ENCODE peak calls at places on chromosomes 13 and 19, in nine cellular contexts. One of them, this sample, is unnamed.

GRCh38 chr19:55053735-55054134 is 9.2 kb downstream of the RDH13 start:
- DNase-seq in effector memory CD4-positive, alpha-beta T cell: no peak
- DNase-seq in fibroblast of mammary gland: no peak
- DNase-seq in heart right ventricle: no peak
- DNase-seq in adrenal gland: no peak
- DNase-seq in mesendoderm: no peak
- DNase-seq in psoas muscle: no peak
- DNase-seq in H7: peak
- DNase-seq in epithelial cell of proximal tubule: no peak
- DNase-seq in this sample: no peak

GRCh38 chr13:43346427-43346826 is 323.0 kb downstream of the DNAJC15 start:
- DNase-seq in effector memory CD4-positive, alpha-beta T cell: no peak
- DNase-seq in fibroblast of mammary gland: no peak
- DNase-seq in heart right ventricle: no peak
- DNase-seq in adrenal gland: no peak
- DNase-seq in mesendoderm: peak
- DNase-seq in psoas muscle: no peak
- DNase-seq in H7: no peak
- DNase-seq in epithelial cell of proximal tubule: no peak
- DNase-seq in this sample: no peak

GRCh38 chr19:56273563-56274117 is 1.1 kb downstream of the EDDM13 start:
- DNase-seq in effector memory CD4-positive, alpha-beta T cell: no peak
- DNase-seq in fibroblast of mammary gland: peak
- DNase-seq in heart right ventricle: no peak
- DNase-seq in adrenal gland: no peak
- DNase-seq in mesendoderm: peak
- DNase-seq in psoas muscle: no peak
- DNase-seq in H7: no peak
- DNase-seq in epithelial cell of proximal tubule: no peak
- DNase-seq in this sample: no peak

GRCh38 chr13:49776871-49777270 is 15.6 kb downstream of the KPNA3 start:
- DNase-seq in effector memory CD4-positive, alpha-beta T cell: no peak
- DNase-seq in fibroblast of mammary gland: no peak
- DNase-seq in heart right ventricle: no peak
- DNase-seq in adrenal gland: no peak
- DNase-seq in mesendoderm: no peak
- DNase-seq in psoas muscle: no peak
- DNase-seq in H7: no peak
- DNase-seq in epithelial cell of proximal tubule: no peak
- DNase-seq in this sample: no peak

GRCh38 chr13:99500839-99501134 is 485 bp upstream of the TM9SF2 start:
- DNase-seq in effector memory CD4-positive, alpha-beta T cell: no peak
- DNase-seq in fibroblast of mammary gland: no peak
- DNase-seq in heart right ventricle: no peak
- DNase-seq in adrenal gland: no peak
- DNase-seq in mesendoderm: no peak
- DNase-seq in psoas muscle: no peak
- DNase-seq in H7: no peak
- DNase-seq in epithelial cell of proximal tubule: no peak
- DNase-seq in this sample: no peak

GRCh38 chr13:110537116-110537515 is 24.4 kb downstream of the RAB20 start:
- DNase-seq in effector memory CD4-positive, alpha-beta T cell: no peak
- DNase-seq in fibroblast of mammary gland: no peak
- DNase-seq in heart right ventricle: no peak
- DNase-seq in adrenal gland: no peak
- DNase-seq in mesendoderm: no peak
- DNase-seq in psoas muscle: no peak
- DNase-seq in H7: no peak
- DNase-seq in epithelial cell of proximal tubule: no peak
- DNase-seq in this sample: no peak

GRCh38 chr13:99191900-99192399 is 8.7 kb upstream of the UBAC2 start:
- DNase-seq in effector memory CD4-positive, alpha-beta T cell: no peak
- DNase-seq in fibroblast of mammary gland: peak
- DNase-seq in heart right ventricle: no peak
- DNase-seq in adrenal gland: no peak
- DNase-seq in mesendoderm: no peak
- DNase-seq in psoas muscle: no peak
- DNase-seq in H7: no peak
- DNase-seq in epithelial cell of proximal tubule: no peak
- DNase-seq in this sample: no peak

GRCh38 chr13:44155422-44156293 is 218.0 kb upstream of the SERP2 start:
- DNase-seq in effector memory CD4-positive, alpha-beta T cell: no peak
- DNase-seq in fibroblast of mammary gland: peak
- DNase-seq in heart right ventricle: peak
- DNase-seq in adrenal gland: peak
- DNase-seq in mesendoderm: peak
- DNase-seq in psoas muscle: peak
- DNase-seq in H7: peak
- DNase-seq in epithelial cell of proximal tubule: no peak
- DNase-seq in this sample: no peak

GRCh38 chr19:17420267-17420924 is 549 bp downstream of the MVB12A start:
- DNase-seq in effector memory CD4-positive, alpha-beta T cell: no peak
- DNase-seq in fibroblast of mammary gland: no peak
- DNase-seq in heart right ventricle: peak
- DNase-seq in adrenal gland: peak
- DNase-seq in mesendoderm: peak
- DNase-seq in psoas muscle: peak
- DNase-seq in H7: peak
- DNase-seq in epithelial cell of proximal tubule: no peak
- DNase-seq in this sample: no peak

GRCh38 chr19:39160523-39160861 is 34.9 kb downstream of the PAK4 start:
- DNase-seq in effector memory CD4-positive, alpha-beta T cell: no peak
- DNase-seq in fibroblast of mammary gland: peak
- DNase-seq in heart right ventricle: no peak
- DNase-seq in adrenal gland: peak
- DNase-seq in mesendoderm: no peak
- DNase-seq in psoas muscle: peak
- DNase-seq in H7: no peak
- DNase-seq in epithelial cell of proximal tubule: no peak
- DNase-seq in this sample: no peak

GRCh38 chr19:46660601-46661019 is 372 bp downstream of the DACT3 start:
- DNase-seq in effector memory CD4-positive, alpha-beta T cell: no peak
- DNase-seq in fibroblast of mammary gland: no peak
- DNase-seq in heart right ventricle: peak
- DNase-seq in adrenal gland: no peak
- DNase-seq in mesendoderm: no peak
- DNase-seq in psoas muscle: peak
- DNase-seq in H7: peak
- DNase-seq in epithelial cell of proximal tubule: no peak
- DNase-seq in this sample: no peak

GRCh38 chr19:22602631-22603272 is 31.4 kb upstream of the ZNF492 start:
- DNase-seq in effector memory CD4-positive, alpha-beta T cell: no peak
- DNase-seq in fibroblast of mammary gland: no peak
- DNase-seq in heart right ventricle: no peak
- DNase-seq in adrenal gland: no peak
- DNase-seq in mesendoderm: no peak
- DNase-seq in psoas muscle: no peak
- DNase-seq in H7: no peak
- DNase-seq in epithelial cell of proximal tubule: no peak
- DNase-seq in this sample: no peak

GRCh38 chr19:55212447-55212846 is 3.1 kb upstream of the PTPRH start:
- DNase-seq in effector memory CD4-positive, alpha-beta T cell: no peak
- DNase-seq in fibroblast of mammary gland: no peak
- DNase-seq in heart right ventricle: no peak
- DNase-seq in adrenal gland: no peak
- DNase-seq in mesendoderm: peak
- DNase-seq in psoas muscle: no peak
- DNase-seq in H7: peak
- DNase-seq in epithelial cell of proximal tubule: no peak
- DNase-seq in this sample: no peak

GRCh38 chr13:29702912-29703351 is 107.4 kb upstream of the SLC7A1 start:
- DNase-seq in effector memory CD4-positive, alpha-beta T cell: no peak
- DNase-seq in fibroblast of mammary gland: peak
- DNase-seq in heart right ventricle: peak
- DNase-seq in adrenal gland: peak
- DNase-seq in mesendoderm: peak
- DNase-seq in psoas muscle: peak
- DNase-seq in H7: no peak
- DNase-seq in epithelial cell of proximal tubule: no peak
- DNase-seq in this sample: no peak

GRCh38 chr19:7113233-7113632 is 43.7 kb downstream of the ZNF557 start:
- DNase-seq in effector memory CD4-positive, alpha-beta T cell: no peak
- DNase-seq in fibroblast of mammary gland: no peak
- DNase-seq in heart right ventricle: no peak
- DNase-seq in adrenal gland: no peak
- DNase-seq in mesendoderm: no peak
- DNase-seq in psoas muscle: no peak
- DNase-seq in H7: no peak
- DNase-seq in epithelial cell of proximal tubule: no peak
- DNase-seq in this sample: no peak

GRCh38 chr13:51874651-51875050 is 12.9 kb downstream of the CCDC70 start:
- DNase-seq in effector memory CD4-positive, alpha-beta T cell: no peak
- DNase-seq in fibroblast of mammary gland: no peak
- DNase-seq in heart right ventricle: no peak
- DNase-seq in adrenal gland: no peak
- DNase-seq in mesendoderm: no peak
- DNase-seq in psoas muscle: no peak
- DNase-seq in H7: no peak
- DNase-seq in epithelial cell of proximal tubule: no peak
- DNase-seq in this sample: no peak

GRCh38 chr19:35299523-35300339 is 7.8 kb downstream of the MAG start:
- DNase-seq in effector memory CD4-positive, alpha-beta T cell: no peak
- DNase-seq in fibroblast of mammary gland: no peak
- DNase-seq in heart right ventricle: no peak
- DNase-seq in adrenal gland: peak
- DNase-seq in mesendoderm: peak
- DNase-seq in psoas muscle: no peak
- DNase-seq in H7: peak
- DNase-seq in epithelial cell of proximal tubule: no peak
- DNase-seq in this sample: no peak

GRCh38 chr13:58620171-58620570 is 988.6 kb downstream of the PCDH17 start:
- DNase-seq in effector memory CD4-positive, alpha-beta T cell: no peak
- DNase-seq in fibroblast of mammary gland: no peak
- DNase-seq in heart right ventricle: no peak
- DNase-seq in adrenal gland: no peak
- DNase-seq in mesendoderm: peak
- DNase-seq in psoas muscle: no peak
- DNase-seq in H7: peak
- DNase-seq in epithelial cell of proximal tubule: no peak
- DNase-seq in this sample: no peak

GRCh38 chr19:42068756-42069571 is 1.0 kb downstream of the GRIK5 start:
- DNase-seq in effector memory CD4-positive, alpha-beta T cell: no peak
- DNase-seq in fibroblast of mammary gland: no peak
- DNase-seq in heart right ventricle: no peak
- DNase-seq in adrenal gland: no peak
- DNase-seq in mesendoderm: peak
- DNase-seq in psoas muscle: no peak
- DNase-seq in H7: peak
- DNase-seq in epithelial cell of proximal tubule: no peak
- DNase-seq in this sample: no peak

GRCh38 chr13:105031306-105031705 is 1504.2 kb downstream of the EFNB2 start:
- DNase-seq in effector memory CD4-positive, alpha-beta T cell: no peak
- DNase-seq in fibroblast of mammary gland: no peak
- DNase-seq in heart right ventricle: no peak
- DNase-seq in adrenal gland: no peak
- DNase-seq in mesendoderm: no peak
- DNase-seq in psoas muscle: no peak
- DNase-seq in H7: no peak
- DNase-seq in epithelial cell of proximal tubule: no peak
- DNase-seq in this sample: no peak
- H3K4me3 ChIP-seq in effector memory CD4-positive, alpha-beta T cell: no peak
- H3K4me3 ChIP-seq in fibroblast of mammary gland: no peak
- H3K4me3 ChIP-seq in heart right ventricle: no peak
- H3K4me3 ChIP-seq in adrenal gland: no peak
- H3K4me3 ChIP-seq in mesendoderm: no peak
- H3K4me3 ChIP-seq in psoas muscle: no peak
- H3K4me3 ChIP-seq in H7: no peak
- H3K4me3 ChIP-seq in epithelial cell of proximal tubule: no peak
- H3K4me3 ChIP-seq in this sample: no peak

GRCh38 chr13:76654263-76654662 is 231.9 kb downstream of the KCTD12 start:
- DNase-seq in effector memory CD4-positive, alpha-beta T cell: no peak
- DNase-seq in fibroblast of mammary gland: no peak
- DNase-seq in heart right ventricle: no peak
- DNase-seq in adrenal gland: no peak
- DNase-seq in mesendoderm: no peak
- DNase-seq in psoas muscle: no peak
- DNase-seq in H7: no peak
- DNase-seq in epithelial cell of proximal tubule: no peak
- DNase-seq in this sample: no peak
- H3K4me3 ChIP-seq in effector memory CD4-positive, alpha-beta T cell: no peak
- H3K4me3 ChIP-seq in fibroblast of mammary gland: no peak
- H3K4me3 ChIP-seq in heart right ventricle: no peak
- H3K4me3 ChIP-seq in adrenal gland: no peak
- H3K4me3 ChIP-seq in mesendoderm: no peak
- H3K4me3 ChIP-seq in psoas muscle: no peak
- H3K4me3 ChIP-seq in H7: no peak
- H3K4me3 ChIP-seq in epithelial cell of proximal tubule: no peak
- H3K4me3 ChIP-seq in this sample: no peak

DNA sequence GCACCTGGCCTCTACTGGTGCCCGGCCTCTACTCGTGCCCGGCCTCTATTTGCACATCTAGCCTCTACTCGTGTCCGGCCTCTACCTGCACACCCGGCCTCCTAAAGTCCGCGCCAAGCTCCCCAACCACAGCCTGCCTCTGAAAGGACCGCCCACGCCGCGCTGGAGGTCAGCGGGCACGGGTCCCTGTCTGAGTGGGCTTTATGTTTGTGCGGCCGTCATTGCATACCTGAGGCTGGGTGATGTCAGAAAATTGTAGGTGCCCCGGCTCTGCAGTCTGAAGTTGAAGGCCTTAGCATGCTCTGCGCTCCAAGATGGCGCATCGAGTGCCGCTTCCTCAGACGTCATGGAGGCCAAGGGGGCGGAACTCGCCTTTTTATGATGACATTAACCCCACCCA is 1.1 kb downstream of the ZNF135 start:
- DNase-seq in effector memory CD4-positive, alpha-beta T cell: no peak
- DNase-seq in fibroblast of mammary gland: no peak
- DNase-seq in heart right ventricle: no peak
- DNase-seq in adrenal gland: no peak
- DNase-seq in mesendoderm: no peak
- DNase-seq in psoas muscle: no peak
- DNase-seq in H7: peak
- DNase-seq in epithelial cell of proximal tubule: no peak
- DNase-seq in this sample: no peak
- H3K4me3 ChIP-seq in effector memory CD4-positive, alpha-beta T cell: no peak
- H3K4me3 ChIP-seq in fibroblast of mammary gland: no peak
- H3K4me3 ChIP-seq in heart right ventricle: peak
- H3K4me3 ChIP-seq in adrenal gland: peak
- H3K4me3 ChIP-seq in mesendoderm: no peak
- H3K4me3 ChIP-seq in psoas muscle: peak
- H3K4me3 ChIP-seq in H7: no peak
- H3K4me3 ChIP-seq in epithelial cell of proximal tubule: no peak
- H3K4me3 ChIP-seq in this sample: no peak

DNA sequence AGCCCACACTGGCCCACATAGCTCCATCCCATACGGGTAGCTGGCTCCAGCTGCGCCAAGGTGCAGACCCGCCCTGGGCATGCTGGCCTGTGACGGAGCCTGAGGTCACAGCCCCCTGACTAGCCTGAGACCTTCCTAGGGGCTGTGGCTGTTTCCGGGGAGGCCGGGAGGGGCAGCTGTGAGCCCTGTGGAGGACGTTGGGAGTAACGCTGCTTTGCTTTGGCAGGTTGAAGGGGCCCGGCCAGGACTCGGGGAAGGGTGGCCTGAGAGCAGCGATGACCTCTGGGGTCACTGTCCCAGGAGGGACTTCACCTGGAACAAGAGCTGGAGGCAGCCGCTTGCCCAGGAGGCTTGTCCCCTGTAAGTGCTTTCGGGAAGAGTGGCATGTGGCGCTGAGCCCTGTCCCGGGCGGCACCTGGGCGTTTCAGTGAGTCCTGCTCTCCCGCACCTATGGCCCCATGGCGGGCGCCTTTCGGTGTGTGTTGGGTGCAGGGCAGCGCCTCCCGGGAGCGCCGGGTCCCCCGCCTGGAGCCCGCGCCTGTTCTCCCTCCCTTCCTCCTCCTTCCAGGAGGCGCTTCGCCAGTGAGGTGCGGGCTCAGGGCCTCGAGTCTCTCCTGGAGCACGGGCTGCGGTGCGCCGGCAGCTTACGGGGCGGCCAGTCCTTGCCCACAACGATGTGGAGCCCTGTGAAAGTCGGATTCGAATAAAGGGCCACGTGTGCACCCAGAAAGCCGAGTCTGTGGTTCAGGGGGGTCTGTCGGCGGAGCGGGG is 1.1 kb upstream of the FAM174C start:
- DNase-seq in effector memory CD4-positive, alpha-beta T cell: no peak
- DNase-seq in fibroblast of mammary gland: no peak
- DNase-seq in heart right ventricle: no peak
- DNase-seq in adrenal gland: peak
- DNase-seq in mesendoderm: no peak
- DNase-seq in psoas muscle: peak
- DNase-seq in H7: peak
- DNase-seq in epithelial cell of proximal tubule: no peak
- DNase-seq in this sample: no peak
- H3K4me3 ChIP-seq in effector memory CD4-positive, alpha-beta T cell: peak
- H3K4me3 ChIP-seq in fibroblast of mammary gland: peak
- H3K4me3 ChIP-seq in heart right ventricle: peak
- H3K4me3 ChIP-seq in adrenal gland: peak
- H3K4me3 ChIP-seq in mesendoderm: no peak
- H3K4me3 ChIP-seq in psoas muscle: peak
- H3K4me3 ChIP-seq in H7: peak
- H3K4me3 ChIP-seq in epithelial cell of proximal tubule: peak
- H3K4me3 ChIP-seq in this sample: peak